ENCODE peak calls at places on chromosome 3, in seven cellular contexts. One of them, this sample, is unnamed.

GRCh38 chr3:3776607-3777006 is 22.6 kb upstream of the LRRN1 start:
- DNase-seq in transverse colon: no peak
- DNase-seq in sigmoid colon: no peak
- DNase-seq in HCT116: no peak
- DNase-seq in esophagus muscularis mucosa: no peak
- DNase-seq in K562: no peak
- DNase-seq in stomach: no peak
- DNase-seq in this sample: no peak

GRCh38 chr3:149315694-149316093 is 17.7 kb downstream of the TM4SF18 start:
- DNase-seq in K562: no peak
- DNase-seq in esophagus muscularis mucosa: no peak
- DNase-seq in stomach: no peak
- DNase-seq in HCT116: no peak
- DNase-seq in transverse colon: no peak
- DNase-seq in sigmoid colon: no peak
- DNase-seq in this sample: no peak

GRCh38 chr3:100454684-100455083 is 37.7 kb upstream of the TMEM45A start:
- DNase-seq in stomach: no peak
- DNase-seq in esophagus muscularis mucosa: peak
- DNase-seq in HCT116: no peak
- DNase-seq in K562: peak
- DNase-seq in transverse colon: no peak
- DNase-seq in sigmoid colon: no peak
- DNase-seq in this sample: no peak

GRCh38 chr3:10511809-10512494 is 6.6 kb upstream of the ATP2B2 start:
- DNase-seq in K562: no peak
- DNase-seq in transverse colon: no peak
- DNase-seq in esophagus muscularis mucosa: no peak
- DNase-seq in stomach: no peak
- DNase-seq in HCT116: no peak
- DNase-seq in sigmoid colon: no peak
- DNase-seq in this sample: no peak

GRCh38 chr3:143234521-143234920 is 115.0 kb downstream of the CHST2 start:
- DNase-seq in esophagus muscularis mucosa: no peak
- DNase-seq in transverse colon: no peak
- DNase-seq in K562: no peak
- DNase-seq in HCT116: no peak
- DNase-seq in stomach: no peak
- DNase-seq in sigmoid colon: no peak
- DNase-seq in this sample: no peak

GRCh38 chr3:83435173-83435572 is 1523.6 kb upstream of the CADM2 start:
- DNase-seq in stomach: no peak
- DNase-seq in esophagus muscularis mucosa: no peak
- DNase-seq in sigmoid colon: no peak
- DNase-seq in transverse colon: no peak
- DNase-seq in HCT116: no peak
- DNase-seq in K562: no peak
- DNase-seq in this sample: no peak

GRCh38 chr3:133570139-133570936 is 3.1 kb upstream of the CDV3 start:
- DNase-seq in esophagus muscularis mucosa: no peak
- DNase-seq in K562: no peak
- DNase-seq in HCT116: peak
- DNase-seq in stomach: peak
- DNase-seq in transverse colon: no peak
- DNase-seq in sigmoid colon: no peak
- DNase-seq in this sample: no peak

GRCh38 chr3:36868614-36869436 is 76.0 kb downstream of the TRANK1 start:
- DNase-seq in transverse colon: peak
- DNase-seq in stomach: peak
- DNase-seq in HCT116: peak
- DNase-seq in esophagus muscularis mucosa: no peak
- DNase-seq in K562: peak
- DNase-seq in sigmoid colon: no peak
- DNase-seq in this sample: no peak

GRCh38 chr3:88002448-88002847 is 56.4 kb downstream of the CGGBP1 start:
- DNase-seq in K562: no peak
- DNase-seq in HCT116: no peak
- DNase-seq in esophagus muscularis mucosa: no peak
- DNase-seq in transverse colon: no peak
- DNase-seq in stomach: no peak
- DNase-seq in sigmoid colon: no peak
- DNase-seq in this sample: no peak

GRCh38 chr3:44554626-44555592 is at the start of gene ZKSCAN7:
- DNase-seq in transverse colon: peak
- DNase-seq in HCT116: no peak
- DNase-seq in sigmoid colon: peak
- DNase-seq in K562: no peak
- DNase-seq in stomach: peak
- DNase-seq in esophagus muscularis mucosa: no peak
- DNase-seq in this sample: no peak

GRCh38 chr3:179421500-179421899 is 29.8 kb downstream of the GNB4 start:
- DNase-seq in sigmoid colon: no peak
- DNase-seq in esophagus muscularis mucosa: no peak
- DNase-seq in K562: no peak
- DNase-seq in HCT116: no peak
- DNase-seq in stomach: no peak
- DNase-seq in transverse colon: no peak
- DNase-seq in this sample: no peak

GRCh38 chr3:31610700-31611275 is 78.1 kb downstream of the STT3B start:
- DNase-seq in transverse colon: no peak
- DNase-seq in esophagus muscularis mucosa: no peak
- DNase-seq in sigmoid colon: no peak
- DNase-seq in K562: peak
- DNase-seq in stomach: no peak
- DNase-seq in HCT116: peak
- DNase-seq in this sample: no peak

GRCh38 chr3:113129168-113129567 is 82.2 kb upstream of the BOC start:
- DNase-seq in transverse colon: no peak
- DNase-seq in esophagus muscularis mucosa: no peak
- DNase-seq in sigmoid colon: no peak
- DNase-seq in HCT116: no peak
- DNase-seq in K562: no peak
- DNase-seq in stomach: no peak
- DNase-seq in this sample: peak

DNA sequence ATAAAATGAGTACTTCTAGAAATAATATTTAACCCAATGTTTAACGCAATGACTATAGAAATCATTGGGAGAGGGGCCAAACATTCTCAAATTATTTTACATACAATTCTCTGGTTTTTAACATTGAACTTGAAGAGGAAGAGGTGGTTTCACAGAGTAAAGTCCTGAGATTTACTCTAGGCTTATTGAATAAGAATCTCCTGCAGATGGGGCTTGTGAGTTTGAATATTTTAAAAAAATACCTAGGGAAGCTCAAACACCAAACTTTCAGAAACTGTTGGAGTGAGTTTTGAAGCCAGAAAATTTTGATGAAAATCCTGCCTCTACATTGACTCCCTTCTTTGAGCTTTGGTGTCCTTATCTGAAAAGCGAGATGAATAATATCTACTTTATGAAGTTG is 906.6 kb downstream of the TUSC7 start:
- DNase-seq in esophagus muscularis mucosa: no peak
- DNase-seq in stomach: no peak
- DNase-seq in HCT116: no peak
- DNase-seq in sigmoid colon: no peak
- DNase-seq in K562: no peak
- DNase-seq in transverse colon: no peak
- DNase-seq in this sample: no peak
- TF ChIP-seq CTCF in esophagus muscularis mucosa: no peak
- TF ChIP-seq CTCF in stomach: no peak
- TF ChIP-seq CTCF in HCT116: no peak
- TF ChIP-seq CTCF in sigmoid colon: no peak
- TF ChIP-seq CTCF in K562: no peak
- TF ChIP-seq CTCF in transverse colon: no peak
- TF ChIP-seq CTCF in this sample: no peak

GRCh38 chr3:17111556-17111955 is 226.8 kb downstream of the PLCL2 start:
- DNase-seq in esophagus muscularis mucosa: no peak
- DNase-seq in sigmoid colon: no peak
- DNase-seq in HCT116: no peak
- DNase-seq in K562: no peak
- DNase-seq in transverse colon: no peak
- DNase-seq in stomach: no peak
- DNase-seq in this sample: no peak
- TF ChIP-seq POLR2AphosphoS5 in esophagus muscularis mucosa: no peak
- TF ChIP-seq POLR2AphosphoS5 in sigmoid colon: no peak
- TF ChIP-seq POLR2AphosphoS5 in HCT116: no peak
- TF ChIP-seq POLR2AphosphoS5 in K562: no peak
- TF ChIP-seq POLR2AphosphoS5 in transverse colon: no peak
- TF ChIP-seq POLR2AphosphoS5 in stomach: no peak
- TF ChIP-seq POLR2AphosphoS5 in this sample: no peak

GRCh38 chr3:55664387-55664786 is 177.3 kb upstream of the WNT5A start:
- DNase-seq in stomach: no peak
- DNase-seq in esophagus muscularis mucosa: no peak
- DNase-seq in sigmoid colon: no peak
- DNase-seq in K562: no peak
- DNase-seq in HCT116: no peak
- DNase-seq in transverse colon: no peak
- DNase-seq in this sample: no peak

GRCh38 chr3:55668359-55668758 is 181.3 kb upstream of the WNT5A start:
- DNase-seq in K562: no peak
- DNase-seq in HCT116: no peak
- DNase-seq in sigmoid colon: no peak
- DNase-seq in transverse colon: no peak
- DNase-seq in stomach: no peak
- DNase-seq in esophagus muscularis mucosa: no peak
- DNase-seq in this sample: no peak

GRCh38 chr3:55673764-55674163 is 186.7 kb upstream of the WNT5A start:
- DNase-seq in esophagus muscularis mucosa: no peak
- DNase-seq in K562: no peak
- DNase-seq in sigmoid colon: no peak
- DNase-seq in stomach: no peak
- DNase-seq in transverse colon: peak
- DNase-seq in HCT116: no peak
- DNase-seq in this sample: no peak

DNA sequence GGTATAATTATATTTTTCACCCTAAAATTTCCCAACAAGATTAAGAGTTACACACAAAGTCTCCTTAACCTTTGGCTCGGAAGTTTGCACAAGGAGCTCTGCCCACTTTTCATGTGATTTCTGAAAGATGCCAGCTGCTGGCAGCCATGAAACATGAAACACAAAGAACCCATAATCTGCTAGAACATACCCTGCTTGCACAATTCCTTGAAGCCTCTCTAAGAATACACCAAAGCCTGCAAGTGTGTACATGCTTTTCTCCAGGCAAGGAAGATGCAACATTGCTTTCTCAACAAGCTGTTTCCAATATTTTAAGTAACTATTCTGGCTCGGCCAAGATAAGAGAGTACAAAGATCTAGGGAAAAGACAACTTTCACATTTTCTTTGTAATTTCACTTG is 182.0 kb upstream of the WNT5A start:
- DNase-seq in stomach: no peak
- DNase-seq in transverse colon: no peak
- DNase-seq in K562: no peak
- DNase-seq in sigmoid colon: no peak
- DNase-seq in HCT116: no peak
- DNase-seq in esophagus muscularis mucosa: no peak
- DNase-seq in this sample: no peak
- TF ChIP-seq POLR2A in stomach: no peak
- TF ChIP-seq POLR2A in transverse colon: no peak
- TF ChIP-seq POLR2A in K562: no peak
- TF ChIP-seq POLR2A in sigmoid colon: no peak
- TF ChIP-seq POLR2A in HCT116: no peak
- TF ChIP-seq POLR2A in esophagus muscularis mucosa: no peak
- TF ChIP-seq POLR2A in this sample: no peak

DNA sequence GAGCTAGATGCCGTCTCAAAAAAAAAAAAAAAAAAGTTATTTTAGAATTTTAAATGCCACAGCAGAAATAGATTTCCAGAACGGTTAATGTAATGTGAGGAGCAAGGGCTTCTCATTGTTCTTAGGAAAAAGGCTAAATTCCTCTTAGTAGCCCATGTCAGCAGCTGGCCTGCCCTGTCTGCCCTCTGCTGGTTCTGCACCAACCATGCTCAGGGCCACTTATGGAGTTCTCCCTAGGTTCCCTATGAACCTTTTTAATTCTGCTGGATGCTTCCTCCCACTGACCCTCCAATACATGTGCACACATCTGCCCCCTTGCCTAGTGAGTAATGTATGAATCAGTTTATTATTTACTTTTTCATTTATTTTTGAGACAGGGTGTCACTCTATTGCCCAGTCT is 32.2 kb upstream of the DPPA4 start:
- DNase-seq in HCT116: peak
- DNase-seq in stomach: no peak
- DNase-seq in K562: no peak
- DNase-seq in esophagus muscularis mucosa: no peak
- DNase-seq in transverse colon: no peak
- DNase-seq in sigmoid colon: no peak
- DNase-seq in this sample: no peak
- TF ChIP-seq CTCF in HCT116: no peak
- TF ChIP-seq CTCF in stomach: no peak
- TF ChIP-seq CTCF in K562: no peak
- TF ChIP-seq CTCF in esophagus muscularis mucosa: no peak
- TF ChIP-seq CTCF in transverse colon: no peak
- TF ChIP-seq CTCF in sigmoid colon: no peak
- TF ChIP-seq CTCF in this sample: no peak

GRCh38 chr3:126956866-126957650 is 25.9 kb upstream of the PLXNA1 start:
- DNase-seq in stomach: no peak
- DNase-seq in esophagus muscularis mucosa: no peak
- DNase-seq in sigmoid colon: peak
- DNase-seq in HCT116: no peak
- DNase-seq in K562: no peak
- DNase-seq in transverse colon: no peak
- DNase-seq in this sample: no peak
- TF ChIP-seq POLR2AphosphoS5 in stomach: no peak
- TF ChIP-seq POLR2AphosphoS5 in esophagus muscularis mucosa: no peak
- TF ChIP-seq POLR2AphosphoS5 in sigmoid colon: no peak
- TF ChIP-seq POLR2AphosphoS5 in HCT116: no peak
- TF ChIP-seq POLR2AphosphoS5 in K562: no peak
- TF ChIP-seq POLR2AphosphoS5 in transverse colon: no peak
- TF ChIP-seq POLR2AphosphoS5 in this sample: no peak